ENCODE peak calls at places on chromosome 19, in six cellular contexts. F is bronchial epithelial cell, B is PC-9, R is mammary epithelial cell, J is GM12878, W is GM23248. N is an unnamed sample.

GRCh38 chr19:49859838-49860715 is 7.3 kb downstream of the PNKP start:
- DNase-seq in F (no peak), B (no peak), R (no peak), J (no peak), W (no peak), N (no peak)

GRCh38 chr19:57267294-57267693 is 13.0 kb upstream of the ZNF460 start:
- DNase-seq in F (no peak), B (no peak), R (no peak), J (no peak), W (no peak), N (no peak)

GRCh38 chr19:14081797-14082674 is 3.5 kb downstream of the C19orf67 start:
- DNase-seq in F (peak; percentile 82), B (no peak), R (peak; percentile 90), J (no peak), W (peak; percentile 81), N (peak; percentile 83)

GRCh38 chr19:45523642-45524256 is 16.5 kb downstream of the VASP start:
- DNase-seq in F (peak; percentile 70), B (peak; percentile 75), R (peak; percentile 72), J (peak; percentile 57), W (peak; percentile 85), N (peak; percentile 81)

GRCh38 chr19:51124729-51125128 is at the start of gene SIGLEC9:
- DNase-seq in F (no peak), B (no peak), R (no peak), J (no peak), W (no peak), N (peak; percentile 79)

GRCh38 chr19:48415395-48415794 is 21.9 kb downstream of the GRIN2D start:
- DNase-seq in F (peak; percentile 57), B (peak; percentile 75), R (peak; percentile 29), J (no peak), W (peak; percentile 89), N (peak; percentile 89)

GRCh38 chr19:39398297-39398864 is 7.2 kb downstream of the MED29 start:
- DNase-seq in F (peak; percentile 93), B (peak; percentile 78), R (peak; percentile 88), J (no peak), W (peak; percentile 97), N (peak; percentile 92)

GRCh38 chr19:38173324-38174041 is 50.5 kb downstream of the DPF1 start:
- DNase-seq in F (peak; percentile 86), B (no peak), R (peak; percentile 96), J (no peak), W (peak; percentile 96), N (no peak)

GRCh38 chr19:35718345-35719041 is 690 bp downstream of the KMT2B start:
- DNase-seq in F (peak; percentile 10), B (no peak), R (peak; percentile 23), J (no peak), W (peak; percentile 62), N (peak; percentile 72)

GRCh38 chr19:35715981-35716734 is 1.6 kb upstream of the KMT2B start:
- DNase-seq in F (no peak), B (peak; percentile 42), R (no peak), J (no peak), W (peak; percentile 71), N (peak; percentile 77)

GRCh38 chr19:35716735-35716984 is 1.1 kb upstream of the KMT2B start:
- DNase-seq in F (no peak), B (no peak), R (no peak), J (no peak), W (no peak), N (no peak)

GRCh38 chr19:35716985-35717664 is 678 bp upstream of the KMT2B start:
- DNase-seq in F (peak; percentile 84), B (peak; percentile 83), R (peak; percentile 79), J (peak; percentile 77), W (peak; percentile 98), N (peak; percentile 98)

DNA sequence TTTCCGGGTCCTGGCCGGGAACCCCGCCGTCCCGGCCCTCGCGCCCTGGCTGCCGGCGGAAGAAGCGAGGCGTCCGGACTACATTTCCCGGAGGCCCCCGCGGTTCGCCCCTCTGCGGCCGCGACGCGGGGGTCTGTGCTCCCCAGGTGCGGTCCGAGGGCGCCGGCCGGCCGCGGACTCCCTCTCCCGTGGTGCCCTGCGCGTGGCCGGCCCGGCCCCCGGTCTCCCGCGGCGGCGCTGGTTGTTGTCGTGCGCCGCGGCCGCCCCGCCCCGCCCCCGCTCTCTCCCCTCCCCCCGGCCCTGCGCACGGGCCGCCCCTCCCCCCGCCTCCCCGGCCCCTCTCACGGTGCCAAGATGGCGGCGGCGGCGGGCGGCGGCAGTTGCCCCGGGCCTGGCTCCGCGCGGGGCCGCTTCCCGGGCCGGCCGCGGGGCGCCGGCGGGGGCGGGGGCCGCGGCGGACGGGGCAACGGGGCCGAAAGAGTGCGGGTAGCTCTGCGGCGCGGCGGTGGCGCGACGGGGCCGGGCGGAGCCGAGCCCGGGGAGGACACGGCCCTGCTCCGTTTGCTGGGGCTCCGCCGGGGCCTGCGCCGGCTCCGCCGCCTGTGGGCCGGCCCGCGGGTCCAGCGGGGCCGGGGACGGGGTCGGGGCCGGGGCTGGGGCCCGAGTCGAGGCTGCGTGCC is at the start of gene KMT2B:
- DNase-seq in F (no peak), B (no peak), R (peak; percentile 95), J (no peak), W (no peak), N (no peak)
- H3K36me3 ChIP-seq in F (peaks cover 15% of the 10 kb centered on the region), B (no peaks in the 10 kb centered on the region), R (peaks cover 8% of the 10 kb centered on the region), J (no peaks in the 10 kb centered on the region), W (no peaks in the 10 kb centered on the region), N (peaks cover 26% of the 10 kb centered on the region)

GRCh38 chr19:19345970-19346369 is 25.3 kb downstream of the MAU2 start:
- DNase-seq in F (no peak), B (no peak), R (no peak), J (no peak), W (no peak), N (no peak)

GRCh38 chr19:19352823-19353222 is 32.2 kb downstream of the MAU2 start:
- DNase-seq in F (no peak), B (no peak), R (no peak), J (no peak), W (no peak), N (no peak)

GRCh38 chr19:19348266-19348665 is 27.6 kb downstream of the MAU2 start:
- DNase-seq in F (no peak), B (no peak), R (peak; percentile 34), J (no peak), W (peak; percentile 46), N (no peak)

GRCh38 chr19:19347401-19347800 is 26.8 kb downstream of the MAU2 start:
- DNase-seq in F (no peak), B (no peak), R (no peak), J (no peak), W (no peak), N (no peak)

DNA sequence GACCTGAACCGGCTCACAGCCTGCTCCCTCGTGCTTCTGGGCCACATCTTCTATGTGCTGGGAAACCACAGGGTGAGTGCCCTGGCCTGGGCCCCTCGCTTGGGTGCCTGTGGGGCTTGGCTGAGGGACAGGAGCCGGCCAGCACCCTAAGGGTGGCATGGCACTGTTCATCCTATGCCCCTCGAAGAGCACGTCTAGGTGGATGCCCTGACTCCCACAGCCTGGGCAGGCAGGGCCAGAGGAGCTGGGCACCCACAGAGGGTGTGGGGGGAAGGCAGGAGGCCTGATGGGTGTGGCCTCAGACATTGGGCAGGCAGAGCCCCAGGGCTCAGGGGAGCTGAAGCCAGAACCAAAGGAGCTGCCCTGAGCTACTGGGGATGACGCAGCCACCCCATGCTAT is 28.7 kb downstream of the MAU2 start:
- DNase-seq in F (no peak), B (no peak), R (no peak), J (no peak), W (no peak), N (no peak)
- H3K36me3 ChIP-seq in F (peaks cover 41% of the 10 kb centered on the region), B (peaks cover 26% of the 10 kb centered on the region), R (peaks cover 8% of the 10 kb centered on the region), J (peaks cover 21% of the 10 kb centered on the region), W (peaks cover 14% of the 10 kb centered on the region), N (peaks cover 100% of the 10 kb centered on the region)

GRCh38 chr19:41889896-41890295 is 6.9 kb downstream of the ARHGEF1 start:
- DNase-seq in F (no peak), B (no peak), R (no peak), J (no peak), W (no peak), N (no peak)

GRCh38 chr19:41892173-41892902 is 9.4 kb downstream of the ARHGEF1 start:
- DNase-seq in F (no peak), B (no peak), R (no peak), J (no peak), W (no peak), N (no peak)

GRCh38 chr19:41887711-41888382 is 4.9 kb downstream of the ARHGEF1 start:
- DNase-seq in F (peak; percentile 96), B (peak; percentile 93), R (peak; percentile 99), J (no peak), W (peak; percentile 49), N (peak; percentile 91)

GRCh38 chr19:41886761-41887710 is 4.1 kb downstream of the ARHGEF1 start:
- DNase-seq in F (peak; percentile 52), B (no peak), R (peak; percentile 81), J (no peak), W (no peak), N (no peak)

DNA sequence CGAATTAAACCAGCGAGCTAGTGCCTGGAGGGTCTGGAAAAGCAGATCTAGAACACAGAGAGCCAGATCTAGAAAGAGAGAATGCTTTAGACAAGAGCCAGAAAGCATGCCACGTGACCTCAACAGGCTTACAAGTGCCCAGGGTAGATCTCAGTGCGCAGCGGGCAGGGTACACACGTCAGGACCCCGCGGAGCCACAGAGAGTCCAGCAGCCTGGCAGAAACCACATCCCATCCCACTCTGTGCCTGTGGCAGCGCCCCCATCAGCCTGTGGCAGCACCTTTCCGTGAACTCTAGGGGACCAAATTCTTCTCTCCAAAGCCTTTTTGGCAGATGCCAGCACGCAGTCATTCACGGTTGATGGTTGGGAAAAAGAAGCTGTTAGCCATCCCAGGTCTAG is 5.9 kb downstream of the ARHGEF1 start:
- DNase-seq in F (no peak), B (no peak), R (no peak), J (no peak), W (no peak), N (peak; percentile 55)
- H3K36me3 ChIP-seq in F (peaks cover 18% of the 10 kb centered on the region), B (peaks cover 13% of the 10 kb centered on the region), R (peaks cover 13% of the 10 kb centered on the region), J (peaks cover 18% of the 10 kb centered on the region), W (no peaks in the 10 kb centered on the region), N (peaks cover 58% of the 10 kb centered on the region)

GRCh38 chr19:1365964-1366695 is 17.6 kb upstream of the NDUFS7 start:
- DNase-seq in F (no peak), B (no peak), R (no peak), J (no peak), W (no peak), N (no peak)

GRCh38 chr19:1369214-1369805 is 14.4 kb upstream of the NDUFS7 start:
- DNase-seq in F (no peak), B (no peak), R (no peak), J (no peak), W (no peak), N (no peak)

GRCh38 chr19:1365306-1365963 is 18.3 kb upstream of the NDUFS7 start:
- DNase-seq in F (no peak), B (no peak), R (no peak), J (no peak), W (no peak), N (no peak)

GRCh38 chr19:1364070-1364719 is 19.5 kb upstream of the NDUFS7 start:
- DNase-seq in F (no peak), B (no peak), R (no peak), J (no peak), W (peak; percentile 31), N (no peak)

DNA sequence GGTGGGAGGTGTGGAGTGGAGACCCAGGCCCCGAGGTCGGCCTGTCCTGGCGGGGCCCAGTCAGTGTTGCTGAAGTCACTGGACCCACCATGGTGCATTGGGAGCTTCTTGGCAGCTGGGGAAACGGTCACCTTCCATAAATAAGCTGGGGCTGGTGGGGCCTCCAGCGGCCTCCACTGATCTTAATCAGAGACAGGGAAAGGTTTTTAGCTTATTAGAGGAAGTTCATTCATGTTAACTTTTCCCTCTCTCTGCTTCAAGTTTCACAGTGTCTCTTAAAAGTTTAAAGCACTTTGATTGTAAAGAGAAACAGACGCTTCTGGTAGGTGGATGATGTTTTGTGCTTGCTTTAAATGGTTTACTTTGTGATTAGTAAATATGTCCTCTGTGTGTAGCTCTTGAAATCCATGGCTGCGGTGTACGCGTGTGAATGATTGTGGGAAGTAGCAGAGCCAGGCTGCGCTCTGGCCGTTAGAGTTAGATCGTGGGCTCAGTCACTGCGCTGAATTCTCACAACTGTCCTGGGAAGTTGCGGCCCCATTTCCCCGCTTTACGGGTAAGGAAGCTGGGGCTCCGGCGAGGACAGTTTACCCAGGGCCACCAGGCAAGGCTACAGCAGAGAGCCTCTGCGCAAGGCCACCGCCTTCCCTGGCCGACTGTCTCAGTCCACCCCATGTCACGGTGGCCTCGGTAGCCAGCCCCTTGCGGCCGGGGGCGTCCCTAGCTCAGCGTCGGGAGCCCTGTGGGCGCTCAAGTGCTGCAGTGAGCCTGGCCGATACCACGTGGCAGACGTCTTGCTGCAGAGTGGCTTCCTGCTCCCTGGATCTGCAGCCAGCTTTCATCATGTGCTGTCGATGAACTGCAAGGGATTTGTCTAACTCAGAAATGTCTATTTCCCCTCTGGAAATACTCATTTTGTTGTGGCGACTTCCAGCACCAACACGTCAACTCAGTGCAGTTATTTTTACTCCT is 16.5 kb upstream of the NDUFS7 start:
- DNase-seq in F (no peak), B (no peak), R (no peak), J (no peak), W (no peak), N (no peak)
- H3K36me3 ChIP-seq in F (peaks cover 22% of the 10 kb centered on the region), B (no peaks in the 10 kb centered on the region), R (peaks cover 6% of the 10 kb centered on the region), J (peaks cover 4% of the 10 kb centered on the region), W (peaks cover 31% of the 10 kb centered on the region), N (peaks cover 91% of the 10 kb centered on the region)